ENCODE peak calls at places on chromosomes 6 and 20, in ten cellular contexts. One of them, this sample, is unnamed.

GRCh38 chr6:170403451-170403850 is 96.9 kb downstream of the FAM120B start:
- DNase-seq in AML-193: no peak
- DNase-seq in activated CD8-positive, alpha-beta memory T cell treated with anti-CD3 and anti-CD28 coated beads for 48 hours: no peak
- DNase-seq in stimulated activated CD8-positive, alpha-beta memory T cell treated with anti-CD3 and anti-CD28 coated beads, Interleukin-7, amount 100 ng/mL, for 4 hours: no peak
- DNase-seq in AG04449: no peak
- DNase-seq in Panc1: no peak
- DNase-seq in RCC 7860: no peak
- DNase-seq in AG08396: no peak
- DNase-seq in WTC11: peak
- DNase-seq in NCI-H1694: no peak
- DNase-seq in this sample: peak

GRCh38 chr20:47156431-47156841 is 200.1 kb downstream of the ZMYND8 start:
- DNase-seq in AML-193: no peak
- DNase-seq in activated CD8-positive, alpha-beta memory T cell treated with anti-CD3 and anti-CD28 coated beads for 48 hours: no peak
- DNase-seq in stimulated activated CD8-positive, alpha-beta memory T cell treated with anti-CD3 and anti-CD28 coated beads, Interleukin-7, amount 100 ng/mL, for 4 hours: no peak
- DNase-seq in AG04449: no peak
- DNase-seq in Panc1: no peak
- DNase-seq in RCC 7860: no peak
- DNase-seq in AG08396: no peak
- DNase-seq in WTC11: no peak
- DNase-seq in NCI-H1694: no peak
- DNase-seq in this sample: no peak

GRCh38 chr6:51028271-51028670 is 209.6 kb downstream of the TFAP2B start:
- DNase-seq in AML-193: no peak
- DNase-seq in activated CD8-positive, alpha-beta memory T cell treated with anti-CD3 and anti-CD28 coated beads for 48 hours: no peak
- DNase-seq in stimulated activated CD8-positive, alpha-beta memory T cell treated with anti-CD3 and anti-CD28 coated beads, Interleukin-7, amount 100 ng/mL, for 4 hours: no peak
- DNase-seq in AG04449: no peak
- DNase-seq in Panc1: peak
- DNase-seq in RCC 7860: peak
- DNase-seq in AG08396: no peak
- DNase-seq in WTC11: no peak
- DNase-seq in NCI-H1694: no peak
- DNase-seq in this sample: peak

GRCh38 chr20:59222982-59223610 is 59.5 kb downstream of the ZNF831 start:
- DNase-seq in AML-193: no peak
- DNase-seq in activated CD8-positive, alpha-beta memory T cell treated with anti-CD3 and anti-CD28 coated beads for 48 hours: no peak
- DNase-seq in stimulated activated CD8-positive, alpha-beta memory T cell treated with anti-CD3 and anti-CD28 coated beads, Interleukin-7, amount 100 ng/mL, for 4 hours: no peak
- DNase-seq in AG04449: no peak
- DNase-seq in Panc1: no peak
- DNase-seq in RCC 7860: no peak
- DNase-seq in AG08396: peak
- DNase-seq in WTC11: peak
- DNase-seq in NCI-H1694: no peak
- DNase-seq in this sample: peak

GRCh38 chr20:9059931-9060330 is 9.0 kb upstream of the PLCB4 start:
- DNase-seq in AML-193: no peak
- DNase-seq in activated CD8-positive, alpha-beta memory T cell treated with anti-CD3 and anti-CD28 coated beads for 48 hours: no peak
- DNase-seq in stimulated activated CD8-positive, alpha-beta memory T cell treated with anti-CD3 and anti-CD28 coated beads, Interleukin-7, amount 100 ng/mL, for 4 hours: no peak
- DNase-seq in AG04449: no peak
- DNase-seq in Panc1: no peak
- DNase-seq in RCC 7860: peak
- DNase-seq in AG08396: no peak
- DNase-seq in WTC11: no peak
- DNase-seq in NCI-H1694: no peak
- DNase-seq in this sample: no peak

GRCh38 chr6:337782-338464 is 45.6 kb downstream of the DUSP22 start:
- DNase-seq in AML-193: no peak
- DNase-seq in activated CD8-positive, alpha-beta memory T cell treated with anti-CD3 and anti-CD28 coated beads for 48 hours: no peak
- DNase-seq in stimulated activated CD8-positive, alpha-beta memory T cell treated with anti-CD3 and anti-CD28 coated beads, Interleukin-7, amount 100 ng/mL, for 4 hours: peak
- DNase-seq in AG04449: no peak
- DNase-seq in Panc1: no peak
- DNase-seq in RCC 7860: no peak
- DNase-seq in AG08396: no peak
- DNase-seq in WTC11: no peak
- DNase-seq in NCI-H1694: no peak
- DNase-seq in this sample: no peak

GRCh38 chr6:28345201-28345600 is 4.5 kb upstream of the ZKSCAN3 start:
- DNase-seq in AML-193: no peak
- DNase-seq in activated CD8-positive, alpha-beta memory T cell treated with anti-CD3 and anti-CD28 coated beads for 48 hours: no peak
- DNase-seq in stimulated activated CD8-positive, alpha-beta memory T cell treated with anti-CD3 and anti-CD28 coated beads, Interleukin-7, amount 100 ng/mL, for 4 hours: no peak
- DNase-seq in AG04449: no peak
- DNase-seq in Panc1: no peak
- DNase-seq in RCC 7860: no peak
- DNase-seq in AG08396: no peak
- DNase-seq in WTC11: no peak
- DNase-seq in NCI-H1694: no peak
- DNase-seq in this sample: no peak

GRCh38 chr6:111668410-111668809 is 62.7 kb upstream of the TRAF3IP2 start:
- DNase-seq in AML-193: no peak
- DNase-seq in activated CD8-positive, alpha-beta memory T cell treated with anti-CD3 and anti-CD28 coated beads for 48 hours: no peak
- DNase-seq in stimulated activated CD8-positive, alpha-beta memory T cell treated with anti-CD3 and anti-CD28 coated beads, Interleukin-7, amount 100 ng/mL, for 4 hours: no peak
- DNase-seq in AG04449: no peak
- DNase-seq in Panc1: no peak
- DNase-seq in RCC 7860: no peak
- DNase-seq in AG08396: no peak
- DNase-seq in WTC11: peak
- DNase-seq in NCI-H1694: no peak
- DNase-seq in this sample: no peak

GRCh38 chr20:34575756-34576155 is 17.2 kb downstream of the MAP1LC3A start:
- DNase-seq in AML-193: no peak
- DNase-seq in activated CD8-positive, alpha-beta memory T cell treated with anti-CD3 and anti-CD28 coated beads for 48 hours: no peak
- DNase-seq in stimulated activated CD8-positive, alpha-beta memory T cell treated with anti-CD3 and anti-CD28 coated beads, Interleukin-7, amount 100 ng/mL, for 4 hours: no peak
- DNase-seq in AG04449: no peak
- DNase-seq in Panc1: no peak
- DNase-seq in RCC 7860: no peak
- DNase-seq in AG08396: no peak
- DNase-seq in WTC11: no peak
- DNase-seq in NCI-H1694: no peak
- DNase-seq in this sample: no peak

GRCh38 chr6:152952045-152952444 is 30.8 kb downstream of the FBXO5 start:
- DNase-seq in AML-193: no peak
- DNase-seq in activated CD8-positive, alpha-beta memory T cell treated with anti-CD3 and anti-CD28 coated beads for 48 hours: no peak
- DNase-seq in stimulated activated CD8-positive, alpha-beta memory T cell treated with anti-CD3 and anti-CD28 coated beads, Interleukin-7, amount 100 ng/mL, for 4 hours: no peak
- DNase-seq in AG04449: no peak
- DNase-seq in Panc1: no peak
- DNase-seq in RCC 7860: peak
- DNase-seq in AG08396: peak
- DNase-seq in WTC11: no peak
- DNase-seq in NCI-H1694: no peak
- DNase-seq in this sample: peak

GRCh38 chr6:12280458-12280857 is 9.7 kb upstream of the EDN1 start:
- DNase-seq in AML-193: no peak
- DNase-seq in activated CD8-positive, alpha-beta memory T cell treated with anti-CD3 and anti-CD28 coated beads for 48 hours: no peak
- DNase-seq in stimulated activated CD8-positive, alpha-beta memory T cell treated with anti-CD3 and anti-CD28 coated beads, Interleukin-7, amount 100 ng/mL, for 4 hours: no peak
- DNase-seq in AG04449: no peak
- DNase-seq in Panc1: no peak
- DNase-seq in RCC 7860: peak
- DNase-seq in AG08396: peak
- DNase-seq in WTC11: no peak
- DNase-seq in NCI-H1694: no peak
- DNase-seq in this sample: peak

GRCh38 chr20:58128635-58129625 is 99.5 kb downstream of the ANKRD60 start:
- DNase-seq in AML-193: no peak
- DNase-seq in activated CD8-positive, alpha-beta memory T cell treated with anti-CD3 and anti-CD28 coated beads for 48 hours: no peak
- DNase-seq in stimulated activated CD8-positive, alpha-beta memory T cell treated with anti-CD3 and anti-CD28 coated beads, Interleukin-7, amount 100 ng/mL, for 4 hours: no peak
- DNase-seq in AG04449: no peak
- DNase-seq in Panc1: no peak
- DNase-seq in RCC 7860: no peak
- DNase-seq in AG08396: no peak
- DNase-seq in WTC11: no peak
- DNase-seq in NCI-H1694: no peak
- DNase-seq in this sample: peak

GRCh38 chr6:1364791-1365190 is 24.6 kb upstream of the FOXF2 start:
- DNase-seq in AML-193: no peak
- DNase-seq in activated CD8-positive, alpha-beta memory T cell treated with anti-CD3 and anti-CD28 coated beads for 48 hours: no peak
- DNase-seq in stimulated activated CD8-positive, alpha-beta memory T cell treated with anti-CD3 and anti-CD28 coated beads, Interleukin-7, amount 100 ng/mL, for 4 hours: no peak
- DNase-seq in AG04449: no peak
- DNase-seq in Panc1: no peak
- DNase-seq in RCC 7860: no peak
- DNase-seq in AG08396: no peak
- DNase-seq in WTC11: no peak
- DNase-seq in NCI-H1694: no peak
- DNase-seq in this sample: no peak

GRCh38 chr6:37625591-37626374 is 71.9 kb downstream of the MDGA1 start:
- DNase-seq in AML-193: no peak
- DNase-seq in activated CD8-positive, alpha-beta memory T cell treated with anti-CD3 and anti-CD28 coated beads for 48 hours: no peak
- DNase-seq in stimulated activated CD8-positive, alpha-beta memory T cell treated with anti-CD3 and anti-CD28 coated beads, Interleukin-7, amount 100 ng/mL, for 4 hours: no peak
- DNase-seq in AG04449: no peak
- DNase-seq in Panc1: no peak
- DNase-seq in RCC 7860: no peak
- DNase-seq in AG08396: no peak
- DNase-seq in WTC11: peak
- DNase-seq in NCI-H1694: no peak
- DNase-seq in this sample: no peak

GRCh38 chr6:20302702-20303251 is 90.5 kb upstream of the MBOAT1 start:
- DNase-seq in AML-193: no peak
- DNase-seq in activated CD8-positive, alpha-beta memory T cell treated with anti-CD3 and anti-CD28 coated beads for 48 hours: no peak
- DNase-seq in stimulated activated CD8-positive, alpha-beta memory T cell treated with anti-CD3 and anti-CD28 coated beads, Interleukin-7, amount 100 ng/mL, for 4 hours: no peak
- DNase-seq in AG04449: no peak
- DNase-seq in Panc1: no peak
- DNase-seq in RCC 7860: peak
- DNase-seq in AG08396: peak
- DNase-seq in WTC11: no peak
- DNase-seq in NCI-H1694: no peak
- DNase-seq in this sample: peak

GRCh38 chr20:20213722-20214121 is 154.2 kb upstream of the INSM1 start:
- DNase-seq in AML-193: no peak
- DNase-seq in activated CD8-positive, alpha-beta memory T cell treated with anti-CD3 and anti-CD28 coated beads for 48 hours: no peak
- DNase-seq in stimulated activated CD8-positive, alpha-beta memory T cell treated with anti-CD3 and anti-CD28 coated beads, Interleukin-7, amount 100 ng/mL, for 4 hours: no peak
- DNase-seq in AG04449: no peak
- DNase-seq in Panc1: no peak
- DNase-seq in RCC 7860: no peak
- DNase-seq in AG08396: no peak
- DNase-seq in WTC11: no peak
- DNase-seq in NCI-H1694: peak
- DNase-seq in this sample: no peak

GRCh38 chr20:49603209-49603627 is 35.3 kb upstream of the PTGIS start:
- DNase-seq in AML-193: no peak
- DNase-seq in activated CD8-positive, alpha-beta memory T cell treated with anti-CD3 and anti-CD28 coated beads for 48 hours: no peak
- DNase-seq in stimulated activated CD8-positive, alpha-beta memory T cell treated with anti-CD3 and anti-CD28 coated beads, Interleukin-7, amount 100 ng/mL, for 4 hours: no peak
- DNase-seq in AG04449: no peak
- DNase-seq in Panc1: no peak
- DNase-seq in RCC 7860: peak
- DNase-seq in AG08396: no peak
- DNase-seq in WTC11: peak
- DNase-seq in NCI-H1694: no peak
- DNase-seq in this sample: peak

GRCh38 chr20:62535964-62536363 is 60.2 kb upstream of the GATA5 start:
- DNase-seq in AML-193: no peak
- DNase-seq in activated CD8-positive, alpha-beta memory T cell treated with anti-CD3 and anti-CD28 coated beads for 48 hours: no peak
- DNase-seq in stimulated activated CD8-positive, alpha-beta memory T cell treated with anti-CD3 and anti-CD28 coated beads, Interleukin-7, amount 100 ng/mL, for 4 hours: no peak
- DNase-seq in AG04449: no peak
- DNase-seq in Panc1: no peak
- DNase-seq in RCC 7860: no peak
- DNase-seq in AG08396: no peak
- DNase-seq in WTC11: no peak
- DNase-seq in NCI-H1694: no peak
- DNase-seq in this sample: no peak

GRCh38 chr6:46048646-46049297 is 33.1 kb upstream of the CLIC5 start:
- DNase-seq in AML-193: no peak
- DNase-seq in activated CD8-positive, alpha-beta memory T cell treated with anti-CD3 and anti-CD28 coated beads for 48 hours: no peak
- DNase-seq in stimulated activated CD8-positive, alpha-beta memory T cell treated with anti-CD3 and anti-CD28 coated beads, Interleukin-7, amount 100 ng/mL, for 4 hours: no peak
- DNase-seq in AG04449: no peak
- DNase-seq in Panc1: no peak
- DNase-seq in RCC 7860: no peak
- DNase-seq in AG08396: no peak
- DNase-seq in WTC11: no peak
- DNase-seq in NCI-H1694: no peak
- DNase-seq in this sample: no peak

GRCh38 chr6:163367388-163368183 is 46.9 kb upstream of the QKI start:
- DNase-seq in AML-193: no peak
- DNase-seq in activated CD8-positive, alpha-beta memory T cell treated with anti-CD3 and anti-CD28 coated beads for 48 hours: no peak
- DNase-seq in stimulated activated CD8-positive, alpha-beta memory T cell treated with anti-CD3 and anti-CD28 coated beads, Interleukin-7, amount 100 ng/mL, for 4 hours: no peak
- DNase-seq in AG04449: no peak
- DNase-seq in Panc1: no peak
- DNase-seq in RCC 7860: no peak
- DNase-seq in AG08396: no peak
- DNase-seq in WTC11: no peak
- DNase-seq in NCI-H1694: no peak
- DNase-seq in this sample: no peak

GRCh38 chr6:2630362-2630761 is 120.4 kb downstream of the MYLK4 start:
- DNase-seq in AML-193: no peak
- DNase-seq in activated CD8-positive, alpha-beta memory T cell treated with anti-CD3 and anti-CD28 coated beads for 48 hours: no peak
- DNase-seq in stimulated activated CD8-positive, alpha-beta memory T cell treated with anti-CD3 and anti-CD28 coated beads, Interleukin-7, amount 100 ng/mL, for 4 hours: no peak
- DNase-seq in AG04449: peak
- DNase-seq in Panc1: peak
- DNase-seq in RCC 7860: peak
- DNase-seq in AG08396: peak
- DNase-seq in WTC11: no peak
- DNase-seq in NCI-H1694: no peak
- DNase-seq in this sample: peak

GRCh38 chr20:51195990-51196389 is 173.1 kb upstream of the KCNG1 start:
- DNase-seq in AML-193: no peak
- DNase-seq in activated CD8-positive, alpha-beta memory T cell treated with anti-CD3 and anti-CD28 coated beads for 48 hours: no peak
- DNase-seq in stimulated activated CD8-positive, alpha-beta memory T cell treated with anti-CD3 and anti-CD28 coated beads, Interleukin-7, amount 100 ng/mL, for 4 hours: no peak
- DNase-seq in AG04449: no peak
- DNase-seq in Panc1: no peak
- DNase-seq in RCC 7860: no peak
- DNase-seq in AG08396: no peak
- DNase-seq in WTC11: no peak
- DNase-seq in NCI-H1694: no peak
- DNase-seq in this sample: no peak

GRCh38 chr6:139376054-139376355 is 1.6 kb upstream of the CITED2 start:
- DNase-seq in AML-193: peak
- DNase-seq in activated CD8-positive, alpha-beta memory T cell treated with anti-CD3 and anti-CD28 coated beads for 48 hours: no peak
- DNase-seq in stimulated activated CD8-positive, alpha-beta memory T cell treated with anti-CD3 and anti-CD28 coated beads, Interleukin-7, amount 100 ng/mL, for 4 hours: no peak
- DNase-seq in AG04449: no peak
- DNase-seq in Panc1: no peak
- DNase-seq in RCC 7860: peak
- DNase-seq in AG08396: peak
- DNase-seq in WTC11: no peak
- DNase-seq in NCI-H1694: no peak
- DNase-seq in this sample: peak

GRCh38 chr6:75381878-75382633 is 97.5 kb upstream of the TMEM30A start:
- DNase-seq in AML-193: no peak
- DNase-seq in activated CD8-positive, alpha-beta memory T cell treated with anti-CD3 and anti-CD28 coated beads for 48 hours: no peak
- DNase-seq in stimulated activated CD8-positive, alpha-beta memory T cell treated with anti-CD3 and anti-CD28 coated beads, Interleukin-7, amount 100 ng/mL, for 4 hours: no peak
- DNase-seq in AG04449: no peak
- DNase-seq in Panc1: no peak
- DNase-seq in RCC 7860: peak
- DNase-seq in AG08396: no peak
- DNase-seq in WTC11: no peak
- DNase-seq in NCI-H1694: peak
- DNase-seq in this sample: no peak

GRCh38 chr6:2902470-2902762 is 693 bp downstream of the SERPINB9 start:
- DNase-seq in AML-193: no peak
- DNase-seq in activated CD8-positive, alpha-beta memory T cell treated with anti-CD3 and anti-CD28 coated beads for 48 hours: no peak
- DNase-seq in stimulated activated CD8-positive, alpha-beta memory T cell treated with anti-CD3 and anti-CD28 coated beads, Interleukin-7, amount 100 ng/mL, for 4 hours: no peak
- DNase-seq in AG04449: no peak
- DNase-seq in Panc1: no peak
- DNase-seq in RCC 7860: no peak
- DNase-seq in AG08396: no peak
- DNase-seq in WTC11: no peak
- DNase-seq in NCI-H1694: no peak
- DNase-seq in this sample: no peak

GRCh38 chr20:58058421-58059140 is 169.9 kb downstream of the ANKRD60 start:
- DNase-seq in AML-193: no peak
- DNase-seq in activated CD8-positive, alpha-beta memory T cell treated with anti-CD3 and anti-CD28 coated beads for 48 hours: no peak
- DNase-seq in stimulated activated CD8-positive, alpha-beta memory T cell treated with anti-CD3 and anti-CD28 coated beads, Interleukin-7, amount 100 ng/mL, for 4 hours: no peak
- DNase-seq in AG04449: no peak
- DNase-seq in Panc1: no peak
- DNase-seq in RCC 7860: no peak
- DNase-seq in AG08396: no peak
- DNase-seq in WTC11: no peak
- DNase-seq in NCI-H1694: no peak
- DNase-seq in this sample: no peak

GRCh38 chr6:99458319-99458718 is 33.2 kb upstream of the PNISR start:
- DNase-seq in AML-193: peak
- DNase-seq in activated CD8-positive, alpha-beta memory T cell treated with anti-CD3 and anti-CD28 coated beads for 48 hours: no peak
- DNase-seq in stimulated activated CD8-positive, alpha-beta memory T cell treated with anti-CD3 and anti-CD28 coated beads, Interleukin-7, amount 100 ng/mL, for 4 hours: no peak
- DNase-seq in AG04449: no peak
- DNase-seq in Panc1: no peak
- DNase-seq in RCC 7860: no peak
- DNase-seq in AG08396: peak
- DNase-seq in WTC11: no peak
- DNase-seq in NCI-H1694: peak
- DNase-seq in this sample: peak

GRCh38 chr6:33824461-33825154 is 20.8 kb upstream of the MLN start:
- DNase-seq in AML-193: no peak
- DNase-seq in activated CD8-positive, alpha-beta memory T cell treated with anti-CD3 and anti-CD28 coated beads for 48 hours: no peak
- DNase-seq in stimulated activated CD8-positive, alpha-beta memory T cell treated with anti-CD3 and anti-CD28 coated beads, Interleukin-7, amount 100 ng/mL, for 4 hours: no peak
- DNase-seq in AG04449: no peak
- DNase-seq in Panc1: no peak
- DNase-seq in RCC 7860: no peak
- DNase-seq in AG08396: peak
- DNase-seq in WTC11: no peak
- DNase-seq in NCI-H1694: no peak
- DNase-seq in this sample: no peak